ENCODE peak calls at places on chromosome 22, in eight cellular contexts. V, O, B, N, F, R, D and P are unnamed samples.

GRCh38 chr22:29470159-29470855 is 9.7 kb upstream of the NEFH start:
- DNase-seq in V (no peak), O (no peak), B (peak; percentile 76), N (peak; percentile 9), F (peak; percentile 62), R (peak; percentile 39), D (peak; percentile 81), P (peak; percentile 71)

GRCh38 chr22:20436309-20437252 is 1.0 kb downstream of the SCARF2 start:
- DNase-seq in V (peak; percentile 34), O (no peak), B (no peak), N (no peak), F (no peak), R (no peak), D (no peak), P (peak; percentile 9)

GRCh38 chr22:17418890-17419324 is 49.6 kb downstream of the CECR2 start:
- DNase-seq in V (no peak), O (no peak), B (no peak), N (no peak), F (no peak), R (no peak), D (no peak), P (no peak)

GRCh38 chr22:19341500-19341899 is 50.0 kb upstream of the CLTCL1 start:
- DNase-seq in V (no peak), O (no peak), B (no peak), N (no peak), F (no peak), R (no peak), D (no peak), P (no peak)

GRCh38 chr22:49235463-49236300 is 592.0 kb downstream of the BRD1 start:
- DNase-seq in V (no peak), O (no peak), B (no peak), N (no peak), F (no peak), R (peak; percentile 91), D (peak; percentile 23), P (no peak)

GRCh38 chr22:19795617-19796008 is 35.0 kb downstream of the TBX1 start:
- DNase-seq in V (peak; percentile 34), O (no peak), B (no peak), N (no peak), F (no peak), R (no peak), D (no peak), P (no peak)

GRCh38 chr22:31272522-31273446 is 19.5 kb downstream of the PIK3IP1 start:
- DNase-seq in V (no peak), O (peak; percentile 62), B (peak; percentile 76), N (peak; percentile 71), F (no peak), R (peak; percentile 63), D (peak; percentile 68), P (peak; percentile 76)

GRCh38 chr22:35064664-35065063 is 1.3 kb upstream of the ISX start:
- DNase-seq in V (no peak), O (peak; percentile 32), B (no peak), N (peak; percentile 45), F (no peak), R (no peak), D (no peak), P (peak; percentile 77)

GRCh38 chr22:23038902-23039301 is 31.4 kb upstream of the GNAZ start:
- DNase-seq in V (no peak), O (no peak), B (no peak), N (no peak), F (no peak), R (no peak), D (no peak), P (no peak)

GRCh38 chr22:46201059-46201757 is 48.9 kb downstream of the CDPF1 start:
- DNase-seq in V (no peak), O (no peak), B (no peak), N (peak; percentile 31), F (no peak), R (no peak), D (peak; percentile 80), P (peak; percentile 13)

GRCh38 chr22:48577014-48577690 is 1250.5 kb downstream of the BRD1 start:
- DNase-seq in V (no peak), O (no peak), B (no peak), N (no peak), F (no peak), R (peak; percentile 55), D (no peak), P (no peak)

GRCh38 chr22:50063589-50064393 is 5.7 kb upstream of the TTLL8 start:
- DNase-seq in V (no peak), O (no peak), B (no peak), N (no peak), F (no peak), R (no peak), D (no peak), P (no peak)

GRCh38 chr22:27317156-27317555 is 484.4 kb downstream of the MN1 start:
- DNase-seq in V (no peak), O (no peak), B (peak; percentile 20), N (peak; percentile 32), F (no peak), R (no peak), D (no peak), P (no peak)

GRCh38 chr22:35344956-35345690 is 35.8 kb upstream of the HMOX1 start:
- DNase-seq in V (no peak), O (no peak), B (no peak), N (no peak), F (no peak), R (no peak), D (no peak), P (no peak)

GRCh38 chr22:16695261-16695660 is 102.7 kb upstream of the CCT8L2 start:
- DNase-seq in V (no peak), O (no peak), B (no peak), N (no peak), F (no peak), R (no peak), D (no peak), P (no peak)

GRCh38 chr22:19169002-19169946 is 9.3 kb downstream of the SLC25A1 start:
- DNase-seq in V (no peak), O (no peak), B (no peak), N (no peak), F (no peak), R (no peak), D (peak; percentile 0), P (no peak)

GRCh38 chr22:20268289-20268349 is at the start of gene RTN4R:
- DNase-seq in V (no peak), O (no peak), B (no peak), N (no peak), F (no peak), R (no peak), D (no peak), P (no peak)

GRCh38 chr22:37601540-37602442 is 6.8 kb upstream of the GGA1 start:
- DNase-seq in V (peak; percentile 61), O (no peak), B (peak; percentile 95), N (peak; percentile 97), F (no peak), R (no peak), D (no peak), P (peak; percentile 89)

GRCh38 chr22:18088825-18089568 is 11.2 kb downstream of the PEX26 start:
- DNase-seq in V (no peak), O (no peak), B (no peak), N (peak; percentile 78), F (peak; percentile 15), R (no peak), D (no peak), P (peak; percentile 79)

GRCh38 chr22:27100323-27100722 is 442.9 kb downstream of the MIAT start:
- DNase-seq in V (no peak), O (no peak), B (no peak), N (no peak), F (no peak), R (no peak), D (no peak), P (no peak)

GRCh38 chr22:38873469-38874411 is 1.7 kb upstream of the CBX6 start:
- DNase-seq in V (no peak), O (no peak), B (peak; percentile 58), N (peak; percentile 58), F (peak; percentile 30), R (peak; percentile 40), D (no peak), P (peak; percentile 91)

GRCh38 chr22:43535336-43535735 is 123.5 kb downstream of the MPPED1 start:
- DNase-seq in V (no peak), O (no peak), B (no peak), N (no peak), F (no peak), R (no peak), D (no peak), P (no peak)

GRCh38 chr22:35528967-35529366 is 11.7 kb upstream of the RASD2 start:
- DNase-seq in V (no peak), O (no peak), B (no peak), N (no peak), F (no peak), R (no peak), D (no peak), P (peak; percentile 49)

GRCh38 chr22:49451070-49451840 is 376.4 kb downstream of the BRD1 start:
- DNase-seq in V (no peak), O (no peak), B (no peak), N (no peak), F (no peak), R (no peak), D (no peak), P (no peak)

GRCh38 chr22:27065259-27065658 is 407.9 kb downstream of the MIAT start:
- DNase-seq in V (no peak), O (no peak), B (no peak), N (no peak), F (no peak), R (peak; percentile 79), D (no peak), P (no peak)

GRCh38 chr22:46625113-46625842 is 5.1 kb downstream of the GRAMD4 start:
- DNase-seq in V (no peak), O (no peak), B (no peak), N (no peak), F (no peak), R (no peak), D (no peak), P (no peak)

GRCh38 chr22:49767355-49768062 is 60.2 kb downstream of the BRD1 start:
- DNase-seq in V (peak; percentile 20), O (peak; percentile 61), B (peak; percentile 55), N (peak; percentile 30), F (no peak), R (no peak), D (peak; percentile 56), P (peak; percentile 62)

GRCh38 chr22:28629420-28630184 is 50.0 kb downstream of the TTC28 start:
- DNase-seq in V (no peak), O (no peak), B (peak; percentile 12), N (peak; percentile 13), F (no peak), R (no peak), D (no peak), P (no peak)

GRCh38 chr22:30557243-30557642 is 10.7 kb upstream of the SEC14L6 start:
- DNase-seq in V (no peak), O (no peak), B (no peak), N (no peak), F (no peak), R (no peak), D (no peak), P (no peak)

GRCh38 chr22:20000246-20001081 is 16.2 kb downstream of the ARVCF start:
- DNase-seq in V (no peak), O (no peak), B (no peak), N (no peak), F (no peak), R (no peak), D (no peak), P (no peak)

GRCh38 chr22:42878561-42879305 is 21.7 kb upstream of the ARFGAP3 start:
- DNase-seq in V (no peak), O (no peak), B (no peak), N (no peak), F (no peak), R (no peak), D (no peak), P (no peak)

GRCh38 chr22:23121026-23121823 is 20.6 kb downstream of the RSPH14 start:
- DNase-seq in V (no peak), O (no peak), B (no peak), N (no peak), F (no peak), R (no peak), D (no peak), P (no peak)

GRCh38 chr22:48896766-48897637 is 930.7 kb downstream of the BRD1 start:
- DNase-seq in V (no peak), O (no peak), B (no peak), N (no peak), F (no peak), R (no peak), D (no peak), P (no peak)